ENCODE peak calls at places on chromosome 5, in eight cellular contexts. One of them, this sample, is unnamed.

GRCh38 chr5:55429221-55429620 is 105.5 kb downstream of the PLPP1 start:
- DNase-seq in psoas muscle: no peak
- DNase-seq in AG10803: no peak
- DNase-seq in stimulated activated CD4-positive, alpha-beta T cell treated with anti-CD3 and anti-CD28 coated beads, Interleukin-12 subunit alpha, Interleukin-12 subunit beta, amount 100 ng/mL, for 4 hours: no peak
- DNase-seq in coronary artery: no peak
- DNase-seq in retinal pigment epithelial cell: no peak
- DNase-seq in NCI-H2029: no peak
- DNase-seq in substantia nigra: no peak
- DNase-seq in this sample: no peak

GRCh38 chr5:1931590-1932138 is 48.9 kb upstream of the IRX4 start:
- DNase-seq in psoas muscle: no peak
- DNase-seq in substantia nigra: no peak
- DNase-seq in coronary artery: peak
- DNase-seq in retinal pigment epithelial cell: no peak
- DNase-seq in stimulated activated CD4-positive, alpha-beta T cell treated with anti-CD3 and anti-CD28 coated beads, Interleukin-12 subunit alpha, Interleukin-12 subunit beta, amount 100 ng/mL, for 4 hours: no peak
- DNase-seq in AG10803: no peak
- DNase-seq in NCI-H2029: no peak
- DNase-seq in this sample: no peak

GRCh38 chr5:134127376-134127861 is 12.9 kb downstream of the TCF7 start:
- DNase-seq in stimulated activated CD4-positive, alpha-beta T cell treated with anti-CD3 and anti-CD28 coated beads, Interleukin-12 subunit alpha, Interleukin-12 subunit beta, amount 100 ng/mL, for 4 hours: no peak
- DNase-seq in AG10803: no peak
- DNase-seq in retinal pigment epithelial cell: peak
- DNase-seq in NCI-H2029: no peak
- DNase-seq in substantia nigra: no peak
- DNase-seq in coronary artery: no peak
- DNase-seq in psoas muscle: peak
- DNase-seq in this sample: no peak

GRCh38 chr5:139388198-139388821 is 1.4 kb downstream of the MZB1 start:
- DNase-seq in psoas muscle: no peak
- DNase-seq in AG10803: peak
- DNase-seq in NCI-H2029: no peak
- DNase-seq in coronary artery: no peak
- DNase-seq in retinal pigment epithelial cell: no peak
- DNase-seq in substantia nigra: no peak
- DNase-seq in stimulated activated CD4-positive, alpha-beta T cell treated with anti-CD3 and anti-CD28 coated beads, Interleukin-12 subunit alpha, Interleukin-12 subunit beta, amount 100 ng/mL, for 4 hours: no peak
- DNase-seq in this sample: no peak

GRCh38 chr5:172869734-172870133 is 35.7 kb downstream of the ERGIC1 start:
- DNase-seq in coronary artery: no peak
- DNase-seq in retinal pigment epithelial cell: no peak
- DNase-seq in psoas muscle: peak
- DNase-seq in substantia nigra: no peak
- DNase-seq in NCI-H2029: no peak
- DNase-seq in stimulated activated CD4-positive, alpha-beta T cell treated with anti-CD3 and anti-CD28 coated beads, Interleukin-12 subunit alpha, Interleukin-12 subunit beta, amount 100 ng/mL, for 4 hours: no peak
- DNase-seq in AG10803: no peak
- DNase-seq in this sample: no peak

GRCh38 chr5:168317521-168318147 is 26.2 kb downstream of the WWC1 start:
- DNase-seq in psoas muscle: no peak
- DNase-seq in coronary artery: no peak
- DNase-seq in retinal pigment epithelial cell: peak
- DNase-seq in substantia nigra: no peak
- DNase-seq in NCI-H2029: peak
- DNase-seq in stimulated activated CD4-positive, alpha-beta T cell treated with anti-CD3 and anti-CD28 coated beads, Interleukin-12 subunit alpha, Interleukin-12 subunit beta, amount 100 ng/mL, for 4 hours: no peak
- DNase-seq in AG10803: peak
- DNase-seq in this sample: no peak

GRCh38 chr5:34833991-34834793 is 4.8 kb upstream of the TTC23L start:
- DNase-seq in retinal pigment epithelial cell: no peak
- DNase-seq in psoas muscle: no peak
- DNase-seq in AG10803: peak
- DNase-seq in stimulated activated CD4-positive, alpha-beta T cell treated with anti-CD3 and anti-CD28 coated beads, Interleukin-12 subunit alpha, Interleukin-12 subunit beta, amount 100 ng/mL, for 4 hours: no peak
- DNase-seq in NCI-H2029: no peak
- DNase-seq in substantia nigra: no peak
- DNase-seq in coronary artery: no peak
- DNase-seq in this sample: no peak

GRCh38 chr5:92147792-92148191 is 764.7 kb upstream of the ARRDC3 start:
- DNase-seq in retinal pigment epithelial cell: no peak
- DNase-seq in substantia nigra: no peak
- DNase-seq in coronary artery: no peak
- DNase-seq in NCI-H2029: no peak
- DNase-seq in stimulated activated CD4-positive, alpha-beta T cell treated with anti-CD3 and anti-CD28 coated beads, Interleukin-12 subunit alpha, Interleukin-12 subunit beta, amount 100 ng/mL, for 4 hours: no peak
- DNase-seq in AG10803: no peak
- DNase-seq in psoas muscle: no peak
- DNase-seq in this sample: no peak

GRCh38 chr5:65480306-65480865 is 1.3 kb downstream of the ADAMTS6 start:
- DNase-seq in stimulated activated CD4-positive, alpha-beta T cell treated with anti-CD3 and anti-CD28 coated beads, Interleukin-12 subunit alpha, Interleukin-12 subunit beta, amount 100 ng/mL, for 4 hours: peak
- DNase-seq in coronary artery: peak
- DNase-seq in psoas muscle: peak
- DNase-seq in substantia nigra: no peak
- DNase-seq in NCI-H2029: peak
- DNase-seq in retinal pigment epithelial cell: peak
- DNase-seq in AG10803: peak
- DNase-seq in this sample: no peak

GRCh38 chr5:30398427-30398826 is 795.1 kb upstream of the CDH6 start:
- DNase-seq in retinal pigment epithelial cell: no peak
- DNase-seq in AG10803: no peak
- DNase-seq in substantia nigra: no peak
- DNase-seq in NCI-H2029: no peak
- DNase-seq in psoas muscle: no peak
- DNase-seq in coronary artery: no peak
- DNase-seq in stimulated activated CD4-positive, alpha-beta T cell treated with anti-CD3 and anti-CD28 coated beads, Interleukin-12 subunit alpha, Interleukin-12 subunit beta, amount 100 ng/mL, for 4 hours: no peak
- DNase-seq in this sample: no peak

GRCh38 chr5:141856030-141856790 is 22.0 kb downstream of the PCDH1 start:
- DNase-seq in AG10803: no peak
- DNase-seq in NCI-H2029: no peak
- DNase-seq in substantia nigra: no peak
- DNase-seq in retinal pigment epithelial cell: no peak
- DNase-seq in psoas muscle: no peak
- DNase-seq in coronary artery: no peak
- DNase-seq in stimulated activated CD4-positive, alpha-beta T cell treated with anti-CD3 and anti-CD28 coated beads, Interleukin-12 subunit alpha, Interleukin-12 subunit beta, amount 100 ng/mL, for 4 hours: no peak
- DNase-seq in this sample: no peak

GRCh38 chr5:111948517-111948916 is 191.5 kb upstream of the NREP start:
- DNase-seq in NCI-H2029: no peak
- DNase-seq in coronary artery: no peak
- DNase-seq in stimulated activated CD4-positive, alpha-beta T cell treated with anti-CD3 and anti-CD28 coated beads, Interleukin-12 subunit alpha, Interleukin-12 subunit beta, amount 100 ng/mL, for 4 hours: no peak
- DNase-seq in substantia nigra: no peak
- DNase-seq in AG10803: peak
- DNase-seq in retinal pigment epithelial cell: peak
- DNase-seq in psoas muscle: no peak
- DNase-seq in this sample: no peak

GRCh38 chr5:11268894-11269293 is 507.9 kb upstream of the DAP start:
- DNase-seq in retinal pigment epithelial cell: no peak
- DNase-seq in stimulated activated CD4-positive, alpha-beta T cell treated with anti-CD3 and anti-CD28 coated beads, Interleukin-12 subunit alpha, Interleukin-12 subunit beta, amount 100 ng/mL, for 4 hours: no peak
- DNase-seq in coronary artery: no peak
- DNase-seq in AG10803: no peak
- DNase-seq in NCI-H2029: no peak
- DNase-seq in psoas muscle: no peak
- DNase-seq in substantia nigra: no peak
- DNase-seq in this sample: no peak

GRCh38 chr5:9363026-9363793 is 182.7 kb downstream of the SEMA5A start:
- DNase-seq in substantia nigra: no peak
- DNase-seq in psoas muscle: no peak
- DNase-seq in NCI-H2029: no peak
- DNase-seq in stimulated activated CD4-positive, alpha-beta T cell treated with anti-CD3 and anti-CD28 coated beads, Interleukin-12 subunit alpha, Interleukin-12 subunit beta, amount 100 ng/mL, for 4 hours: no peak
- DNase-seq in coronary artery: no peak
- DNase-seq in AG10803: peak
- DNase-seq in retinal pigment epithelial cell: no peak
- DNase-seq in this sample: no peak

GRCh38 chr5:115859378-115859777 is 17.6 kb downstream of the AP3S1 start:
- DNase-seq in retinal pigment epithelial cell: no peak
- DNase-seq in psoas muscle: no peak
- DNase-seq in stimulated activated CD4-positive, alpha-beta T cell treated with anti-CD3 and anti-CD28 coated beads, Interleukin-12 subunit alpha, Interleukin-12 subunit beta, amount 100 ng/mL, for 4 hours: no peak
- DNase-seq in coronary artery: no peak
- DNase-seq in NCI-H2029: no peak
- DNase-seq in AG10803: peak
- DNase-seq in substantia nigra: no peak
- DNase-seq in this sample: no peak

GRCh38 chr5:178201221-178201926 is 3.0 kb upstream of the HNRNPAB start:
- DNase-seq in NCI-H2029: no peak
- DNase-seq in substantia nigra: no peak
- DNase-seq in psoas muscle: no peak
- DNase-seq in AG10803: peak
- DNase-seq in retinal pigment epithelial cell: no peak
- DNase-seq in coronary artery: peak
- DNase-seq in stimulated activated CD4-positive, alpha-beta T cell treated with anti-CD3 and anti-CD28 coated beads, Interleukin-12 subunit alpha, Interleukin-12 subunit beta, amount 100 ng/mL, for 4 hours: no peak
- DNase-seq in this sample: no peak

GRCh38 chr5:126003309-126003708 is 419.9 kb upstream of the GRAMD2B start:
- DNase-seq in NCI-H2029: no peak
- DNase-seq in retinal pigment epithelial cell: peak
- DNase-seq in AG10803: peak
- DNase-seq in stimulated activated CD4-positive, alpha-beta T cell treated with anti-CD3 and anti-CD28 coated beads, Interleukin-12 subunit alpha, Interleukin-12 subunit beta, amount 100 ng/mL, for 4 hours: no peak
- DNase-seq in coronary artery: no peak
- DNase-seq in psoas muscle: no peak
- DNase-seq in substantia nigra: no peak
- DNase-seq in this sample: no peak

GRCh38 chr5:78569441-78569840 is 79.1 kb downstream of the LHFPL2 start:
- DNase-seq in psoas muscle: peak
- DNase-seq in retinal pigment epithelial cell: peak
- DNase-seq in AG10803: no peak
- DNase-seq in coronary artery: no peak
- DNase-seq in stimulated activated CD4-positive, alpha-beta T cell treated with anti-CD3 and anti-CD28 coated beads, Interleukin-12 subunit alpha, Interleukin-12 subunit beta, amount 100 ng/mL, for 4 hours: no peak
- DNase-seq in substantia nigra: no peak
- DNase-seq in NCI-H2029: peak
- DNase-seq in this sample: peak

GRCh38 chr5:172875372-172876279 is 41.6 kb downstream of the ERGIC1 start:
- DNase-seq in NCI-H2029: no peak
- DNase-seq in substantia nigra: no peak
- DNase-seq in AG10803: no peak
- DNase-seq in psoas muscle: peak
- DNase-seq in stimulated activated CD4-positive, alpha-beta T cell treated with anti-CD3 and anti-CD28 coated beads, Interleukin-12 subunit alpha, Interleukin-12 subunit beta, amount 100 ng/mL, for 4 hours: no peak
- DNase-seq in coronary artery: no peak
- DNase-seq in retinal pigment epithelial cell: no peak
- DNase-seq in this sample: no peak

GRCh38 chr5:15798006-15798405 is 298.0 kb downstream of the FBXL7 start:
- DNase-seq in substantia nigra: no peak
- DNase-seq in psoas muscle: no peak
- DNase-seq in coronary artery: no peak
- DNase-seq in retinal pigment epithelial cell: no peak
- DNase-seq in AG10803: peak
- DNase-seq in NCI-H2029: no peak
- DNase-seq in stimulated activated CD4-positive, alpha-beta T cell treated with anti-CD3 and anti-CD28 coated beads, Interleukin-12 subunit alpha, Interleukin-12 subunit beta, amount 100 ng/mL, for 4 hours: no peak
- DNase-seq in this sample: no peak

GRCh38 chr5:119439140-119439625 is 13.1 kb upstream of the HSD17B4 start:
- DNase-seq in stimulated activated CD4-positive, alpha-beta T cell treated with anti-CD3 and anti-CD28 coated beads, Interleukin-12 subunit alpha, Interleukin-12 subunit beta, amount 100 ng/mL, for 4 hours: no peak
- DNase-seq in AG10803: no peak
- DNase-seq in NCI-H2029: no peak
- DNase-seq in substantia nigra: no peak
- DNase-seq in retinal pigment epithelial cell: no peak
- DNase-seq in psoas muscle: no peak
- DNase-seq in coronary artery: no peak
- DNase-seq in this sample: no peak

GRCh38 chr5:134224905-134225779 is 731 bp downstream of the PPP2CA start:
- DNase-seq in stimulated activated CD4-positive, alpha-beta T cell treated with anti-CD3 and anti-CD28 coated beads, Interleukin-12 subunit alpha, Interleukin-12 subunit beta, amount 100 ng/mL, for 4 hours: peak
- DNase-seq in substantia nigra: peak
- DNase-seq in psoas muscle: peak
- DNase-seq in coronary artery: peak
- DNase-seq in AG10803: peak
- DNase-seq in NCI-H2029: peak
- DNase-seq in retinal pigment epithelial cell: peak
- DNase-seq in this sample: no peak

GRCh38 chr5:172235827-172236749 is 42.1 kb downstream of the EFCAB9 start:
- DNase-seq in stimulated activated CD4-positive, alpha-beta T cell treated with anti-CD3 and anti-CD28 coated beads, Interleukin-12 subunit alpha, Interleukin-12 subunit beta, amount 100 ng/mL, for 4 hours: no peak
- DNase-seq in coronary artery: no peak
- DNase-seq in substantia nigra: no peak
- DNase-seq in retinal pigment epithelial cell: no peak
- DNase-seq in AG10803: peak
- DNase-seq in psoas muscle: no peak
- DNase-seq in NCI-H2029: no peak
- DNase-seq in this sample: no peak

GRCh38 chr5:58439094-58439644 is 20.7 kb downstream of the PLK2 start:
- DNase-seq in retinal pigment epithelial cell: no peak
- DNase-seq in coronary artery: no peak
- DNase-seq in AG10803: no peak
- DNase-seq in NCI-H2029: no peak
- DNase-seq in psoas muscle: no peak
- DNase-seq in substantia nigra: no peak
- DNase-seq in stimulated activated CD4-positive, alpha-beta T cell treated with anti-CD3 and anti-CD28 coated beads, Interleukin-12 subunit alpha, Interleukin-12 subunit beta, amount 100 ng/mL, for 4 hours: no peak
- DNase-seq in this sample: no peak